ENCODE peak calls at places on chromosomes 11 and 22, in six cellular contexts. J is epithelial cell of esophagus; M is astrocyte of the spinal cord; O is activated CD4-positive, alpha-beta T cell treated with anti-CD3 and anti-CD28 coated beads, Interleukin-2, amount 10 ng/mL, durations not matched to agents 7 days and 5 days; N is small intestine; D is activated CD8-positive, alpha-beta memory T cell treated with anti-CD3 and anti-CD28 coated beads for 4 hours. I is an unnamed sample.

GRCh38 chr11:69516526-69516925 is 35.1 kb downstream of the LINC01488 start:
- DNase-seq in J (no peak), M (no peak), O (no peak), N (no peak), D (no peak), I (no peak)

GRCh38 chr11:98793276-98793675 is 227.5 kb upstream of the CNTN5 start:
- DNase-seq in J (no peak), M (no peak), O (no peak), N (no peak), D (no peak), I (no peak)

GRCh38 chr11:86537541-86538222 is 134.7 kb downstream of the ME3 start:
- DNase-seq in J (no peak), M (peak), O (no peak), N (no peak), D (no peak), I (no peak)

GRCh38 chr11:86743223-86744118 is 56.9 kb upstream of the PRSS23 start:
- DNase-seq in J (peak), M (peak), O (no peak), N (peak), D (no peak), I (peak)

GRCh38 chr11:93541884-93542752 is 1.1 kb downstream of the SMCO4 start:
- DNase-seq in J (peak), M (peak), O (peak), N (peak), D (peak), I (peak)

GRCh38 chr22:47918276-47918928 is 1156.0 kb downstream of the TBC1D22A start:
- DNase-seq in J (no peak), M (no peak), O (peak), N (peak), D (no peak), I (peak)

GRCh38 chr11:117179048-117179999 is 781 bp downstream of the SIDT2 start:
- DNase-seq in J (no peak), M (peak), O (peak), N (peak), D (peak), I (no peak)

GRCh38 chr11:120523196-120523595 is 11.6 kb downstream of the GRIK4 start:
- DNase-seq in J (no peak), M (no peak), O (no peak), N (no peak), D (no peak), I (no peak)

GRCh38 chr11:95608093-95608492 is 181.5 kb downstream of the FAM76B start:
- DNase-seq in J (no peak), M (no peak), O (no peak), N (no peak), D (no peak), I (no peak)

GRCh38 chr11:57324154-57324885 is 432 bp downstream of the TNKS1BP1 start:
- DNase-seq in J (peak), M (peak), O (peak), N (no peak), D (no peak), I (no peak)

GRCh38 chr22:45321827-45322226 is 12.1 kb downstream of the FAM118A start:
- DNase-seq in J (no peak), M (no peak), O (no peak), N (no peak), D (no peak), I (no peak)

GRCh38 chr11:95764267-95764898 is 25.2 kb downstream of the FAM76B start:
- DNase-seq in J (peak), M (peak), O (no peak), N (peak), D (no peak), I (no peak)

GRCh38 chr11:134200688-134201087 is 23.1 kb downstream of the NCAPD3 start:
- DNase-seq in J (no peak), M (no peak), O (no peak), N (no peak), D (no peak), I (no peak)

GRCh38 chr11:17477084-17477333 is 364 bp upstream of the ABCC8 start:
- DNase-seq in J (no peak), M (no peak), O (no peak), N (no peak), D (no peak), I (no peak)

GRCh38 chr11:101914349-101914736 is 467 bp upstream of the CEP126 start:
- DNase-seq in J (peak), M (peak), O (no peak), N (no peak), D (no peak), I (no peak)

GRCh38 chr11:123180166-123180565 is 14.9 kb downstream of the CLMP start:
- DNase-seq in J (peak), M (no peak), O (no peak), N (no peak), D (no peak), I (no peak)

GRCh38 chr22:38034278-38034882 is 22.8 kb upstream of the PICK1 start:
- DNase-seq in J (peak), M (peak), O (no peak), N (peak), D (no peak), I (no peak)

GRCh38 chr11:115170133-115170815 is 333.9 kb downstream of the CADM1 start:
- DNase-seq in J (peak), M (peak), O (peak), N (peak), D (no peak), I (no peak)

GRCh38 chr11:59226396-59226795 is 13.7 kb upstream of the MPEG1 start:
- DNase-seq in J (no peak), M (no peak), O (no peak), N (no peak), D (no peak), I (no peak)

GRCh38 chr11:69862331-69862761 is 43.1 kb upstream of the FGF3 start:
- DNase-seq in J (no peak), M (no peak), O (no peak), N (no peak), D (no peak), I (no peak)

GRCh38 chr11:9069861-9070470 is 21.4 kb downstream of the SCUBE2 start:
- DNase-seq in J (no peak), M (no peak), O (no peak), N (no peak), D (no peak), I (no peak)

GRCh38 chr11:115895594-115895993 is 391.4 kb upstream of the CADM1 start:
- DNase-seq in J (no peak), M (no peak), O (no peak), N (no peak), D (no peak), I (no peak)

GRCh38 chr22:29727248-29727551 is 7.4 kb downstream of the CABP7 start:
- DNase-seq in J (peak), M (no peak), O (peak), N (no peak), D (no peak), I (no peak)

GRCh38 chr11:124898711-124899110 is 1.0 kb upstream of the ROBO4 start:
- DNase-seq in J (no peak), M (no peak), O (no peak), N (no peak), D (no peak), I (no peak)

GRCh38 chr22:32052259-32052658 is 9.2 kb downstream of the SLC5A1 start:
- DNase-seq in J (no peak), M (no peak), O (no peak), N (peak), D (no peak), I (no peak)

GRCh38 chr11:16280256-16280682 is 76.1 kb downstream of the SOX6 start:
- DNase-seq in J (peak), M (no peak), O (peak), N (peak), D (no peak), I (no peak)

GRCh38 chr11:9600651-9601040 is 27.2 kb downstream of the WEE1 start:
- DNase-seq in J (peak), M (no peak), O (no peak), N (no peak), D (no peak), I (no peak)

GRCh38 chr11:31106963-31107576 is 262.5 kb downstream of the DCDC1 start:
- DNase-seq in J (peak), M (peak), O (peak), N (peak), D (no peak), I (peak)

GRCh38 chr11:7254731-7255291 is 3.1 kb downstream of the SYT9 start:
- DNase-seq in J (no peak), M (no peak), O (no peak), N (no peak), D (no peak), I (no peak)

GRCh38 chr22:32986773-32987050 is 71.5 kb downstream of the SYN3 start:
- DNase-seq in J (no peak), M (no peak), O (no peak), N (no peak), D (no peak), I (no peak)

GRCh38 chr22:46764140-46764680 is 1.8 kb downstream of the TBC1D22A start:
- DNase-seq in J (no peak), M (no peak), O (no peak), N (no peak), D (no peak), I (no peak)

GRCh38 chr11:78212586-78213371 is 24.1 kb downstream of the USP35 start:
- DNase-seq in J (no peak), M (peak), O (no peak), N (no peak), D (no peak), I (no peak)

GRCh38 chr11:58919561-58919960 is 19.7 kb upstream of the GLYATL1 start:
- DNase-seq in J (no peak), M (peak), O (no peak), N (no peak), D (no peak), I (no peak)